ENCODE peak calls at places on chromosomes 1 and 21, in four cellular contexts. C, T, K and N are unnamed samples.
A peak's percentile ranks its signal among the peaks of the same experiment; 100 is the strongest.

GRCh38 chr1:1551524-1552262 is 11.3 kb upstream of the TMEM240 start:
- DNase-seq in K (no peak), C (no peak), T (no peak), N (no peak)

GRCh38 chr1:40450491-40451237 is 388 bp downstream of the ZFP69B start:
- DNase-seq in C (peak; percentile 33), K (peak; percentile 43), T (peak; percentile 93), N (no peak)

GRCh38 chr21:16535100-16535418 is 805.3 kb downstream of the USP25 start:
- DNase-seq in K (no peak), C (peak; percentile 30), T (peak; percentile 55), N (no peak)

GRCh38 chr1:247335871-247336270 is 4.2 kb upstream of the ZNF496 start:
- DNase-seq in T (no peak), C (no peak), K (no peak), N (no peak)

GRCh38 chr1:243725846-243726245 is 124.2 kb downstream of the AKT3 start:
- DNase-seq in T (no peak), K (no peak), C (no peak), N (no peak)

GRCh38 chr1:7117599-7118281 is 332.5 kb downstream of the CAMTA1 start:
- DNase-seq in K (no peak), C (no peak), T (peak; percentile 94), N (no peak)

GRCh38 chr1:164524810-164525209 is 34.2 kb upstream of the PBX1 start:
- DNase-seq in T (peak; percentile 4), C (no peak), K (no peak), N (no peak)

GRCh38 chr1:226697151-226697575 is 41.9 kb downstream of the ITPKB start:
- DNase-seq in C (no peak), K (no peak), T (peak; percentile 89), N (no peak)

GRCh38 chr1:44501022-44501910 is 96.2 kb downstream of the RNF220 start:
- DNase-seq in K (no peak), C (no peak), T (no peak), N (no peak)

GRCh38 chr21:16837319-16837718 is 675.5 kb upstream of the CXADR start:
- DNase-seq in T (peak; percentile 33), C (no peak), K (no peak), N (no peak)

GRCh38 chr1:163585796-163586195 is 264.0 kb downstream of the NUF2 start:
- DNase-seq in K (no peak), C (no peak), T (no peak), N (no peak)

GRCh38 chr1:2446394-2446793 is 29.7 kb upstream of the PLCH2 start:
- DNase-seq in C (no peak), T (no peak), K (no peak), N (no peak)

GRCh38 chr1:39955547-39956539 is 898 bp downstream of the MFSD2A start:
- DNase-seq in K (peak; percentile 35), T (peak; percentile 49), C (peak; percentile 71), N (no peak)

GRCh38 chr1:160005070-160005469 is 26.7 kb downstream of the PIGM start:
- DNase-seq in C (no peak), T (no peak), K (no peak), N (no peak)

GRCh38 chr1:68624233-68624632 is 127.4 kb upstream of the DEPDC1 start:
- DNase-seq in T (peak; percentile 28), K (no peak), C (no peak), N (no peak)

GRCh38 chr1:225977937-225978748 is 21.0 kb downstream of the SDE2 start:
- DNase-seq in T (no peak), K (peak; percentile 34), C (no peak), N (no peak)

GRCh38 chr1:54384921-54385726 is 21.1 kb downstream of the SSBP3 start:
- DNase-seq in T (peak; percentile 53), C (no peak), K (no peak), N (no peak)

GRCh38 chr1:3604997-3605823 is 6.1 kb downstream of the MEGF6 start:
- DNase-seq in C (no peak), T (no peak), K (no peak), N (no peak)

GRCh38 chr1:147273409-147274307 is 31.2 kb downstream of the CHD1L start:
- DNase-seq in T (peak; percentile 87), K (no peak), C (no peak), N (no peak)

GRCh38 chr21:24290151-24290833 is 1317.0 kb downstream of the MRPL39 start:
- DNase-seq in T (no peak), K (no peak), C (no peak), N (no peak)

GRCh38 chr1:107442545-107442944 is 301.7 kb downstream of the NTNG1 start:
- DNase-seq in T (no peak), C (no peak), K (no peak), N (no peak)

GRCh38 chr1:92538048-92538412 is 51.3 kb upstream of the GFI1 start:
- DNase-seq in T (peak; percentile 5), K (no peak), C (no peak), N (no peak)

GRCh38 chr1:235867903-235868469 is 1.3 kb upstream of the LYST start:
- DNase-seq in T (no peak), C (no peak), K (peak; percentile 63), N (no peak)

GRCh38 chr1:17010601-17011438 is 908 bp downstream of the ATP13A2 start:
- DNase-seq in K (no peak), T (peak; percentile 13), C (peak; percentile 66), N (no peak)

GRCh38 chr1:32142446-32143301 is 34.8 kb downstream of the KPNA6 start:
- DNase-seq in T (peak; percentile 88), C (peak; percentile 18), K (no peak), N (no peak)

GRCh38 chr1:116426401-116426800 is 53.4 kb downstream of the ATP1A1 start:
- DNase-seq in T (no peak), K (no peak), C (no peak), N (peak; percentile 81)

GRCh38 chr1:58548381-58548780 is 1.9 kb upstream of the OMA1 start:
- DNase-seq in C (no peak), T (no peak), K (no peak), N (no peak)

GRCh38 chr1:14300991-14301703 is 297.3 kb upstream of the KAZN start:
- DNase-seq in T (no peak), C (no peak), K (no peak), N (no peak)

GRCh38 chr1:111202707-111203623 is 2.5 kb upstream of the DENND2D start:
- DNase-seq in T (no peak), K (no peak), C (no peak), N (no peak)

GRCh38 chr1:161298116-161298515 is 11.7 kb downstream of the MPZ start:
- DNase-seq in T (no peak), C (no peak), K (no peak), N (no peak)

GRCh38 chr1:35190784-35191183 is 2.2 kb downstream of the SFPQ start:
- DNase-seq in T (no peak), C (no peak), K (no peak), N (no peak)

GRCh38 chr1:35188578-35189392 is 4.2 kb downstream of the SFPQ start:
- DNase-seq in C (no peak), T (no peak), K (no peak), N (no peak)

GRCh38 chr1:35192853-35193664 is at the start of gene SFPQ:
- DNase-seq in C (peak; percentile 97), K (peak; percentile 97), T (peak; percentile 99), N (peak; percentile 99)

GRCh38 chr1:35191429-35192055 is 1.4 kb downstream of the SFPQ start:
- DNase-seq in K (no peak), C (no peak), T (no peak), N (no peak)

DNA sequence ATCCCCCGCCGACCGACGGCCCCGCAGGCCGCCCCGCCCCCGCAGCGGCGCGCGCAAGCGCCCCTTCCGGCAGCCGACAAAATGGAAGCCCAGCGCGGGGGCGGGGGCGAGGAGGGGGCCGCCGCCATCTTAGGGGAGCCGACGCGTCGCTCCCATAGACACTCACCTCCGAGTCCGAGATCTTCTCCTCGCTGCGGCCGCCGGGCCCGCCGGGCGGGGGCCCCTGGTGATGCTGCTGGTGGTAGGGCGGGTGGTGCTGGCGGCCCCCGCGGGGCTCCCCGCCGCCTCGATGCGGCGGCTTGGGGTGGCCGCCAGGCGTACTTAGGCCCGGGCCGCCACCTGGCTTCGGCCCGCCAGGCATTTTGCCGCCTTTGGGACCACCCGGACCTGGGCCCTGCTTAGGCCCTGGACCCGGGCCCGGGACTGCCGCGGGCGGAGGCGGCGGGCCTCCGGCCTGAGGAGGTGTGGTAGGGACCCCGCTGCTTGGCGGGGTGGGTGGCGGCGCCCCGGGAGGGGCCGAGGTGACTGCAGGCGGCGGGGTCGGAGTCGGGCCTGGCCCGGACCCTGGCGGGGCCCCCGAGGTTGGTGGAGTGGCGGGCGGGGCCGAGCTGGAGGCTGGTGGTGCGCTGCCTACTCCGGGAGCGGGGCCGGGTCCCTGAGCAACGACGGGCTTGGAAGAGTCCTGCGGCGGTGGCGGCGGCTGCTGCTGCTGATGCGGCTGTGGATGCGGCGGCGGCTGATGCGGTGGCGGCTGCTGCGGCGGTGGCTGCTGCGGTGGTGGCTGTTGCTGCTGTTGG is 691 bp downstream of the SFPQ start:
- DNase-seq in K (peak; percentile 75), C (peak; percentile 89), T (peak; percentile 67), N (no peak)
- TF ChIP-seq POLR2A in K (peak; percentile 18), C (peak; percentile 8), T (peak; percentile 77), N (peak; percentile 30)

DNA sequence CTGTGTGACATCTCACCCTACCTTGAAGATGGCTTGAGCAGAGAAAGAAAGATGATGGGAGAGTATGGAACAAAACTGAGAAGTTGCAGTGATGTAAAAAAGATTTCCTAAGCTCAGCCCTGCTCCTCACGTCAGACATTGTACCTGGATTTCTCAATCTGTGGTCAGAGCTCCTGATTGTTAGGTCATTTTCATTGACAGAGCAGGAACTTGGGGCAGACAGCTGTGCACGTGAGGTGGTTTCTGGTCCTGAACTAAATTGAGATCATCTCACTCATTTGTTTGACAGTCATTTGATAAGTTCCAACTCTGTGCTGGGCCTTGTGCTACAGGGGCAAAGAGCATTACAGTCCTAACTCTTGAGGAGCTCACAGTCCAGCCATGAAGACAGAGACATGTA is 10.2 kb downstream of the TRAF3IP3 start:
- DNase-seq in C (no peak), K (no peak), T (no peak), N (no peak)
- H3K27ac ChIP-seq in C (no peak overlapping the region), K (peak overlapping the region; percentile 18), T (no peak overlapping the region), N (no peak overlapping the region)

GRCh38 chr1:228136908-228137307 is 3.2 kb upstream of the GUK1 start:
- DNase-seq in T (no peak), C (no peak), K (no peak), N (no peak)

GRCh38 chr1:228141082-228141870 is 1.2 kb downstream of the GUK1 start:
- DNase-seq in K (peak; percentile 36), C (peak; percentile 58), T (peak; percentile 33), N (peak; percentile 89)

GRCh38 chr1:228140724-228141081 is 624 bp downstream of the GUK1 start:
- DNase-seq in T (no peak), K (no peak), C (no peak), N (peak; percentile 90)

GRCh38 chr1:228139931-228140723 is at the start of gene GUK1:
- DNase-seq in C (peak; percentile 100), T (peak; percentile 99), K (peak; percentile 100), N (peak; percentile 100)

GRCh38 chr1:228139406-228139930 is 611 bp upstream of the GUK1 start:
- DNase-seq in K (no peak), T (no peak), C (no peak), N (no peak)
- TF ChIP-seq POLR2A in K (no peak), T (no peak), C (no peak), N (no peak)

GRCh38 chr21:39952265-39952664 is 85.0 kb downstream of the PCP4 start:
- DNase-seq in C (no peak), K (no peak), T (no peak), N (no peak)
- H3K27ac ChIP-seq in C (no peak overlapping the region), K (no peak overlapping the region), T (no peak overlapping the region), N (no peak overlapping the region)